ENCODE peak calls at places on chromosomes 2 and 18, in four cellular contexts. One of them, this sample, is unnamed.

GRCh38 chr2:192377174-192377573 is 182.4 kb upstream of the TMEFF2 start:
- DNase-seq in HepG2: no peak
- DNase-seq in GM12878: no peak
- DNase-seq in K562: no peak
- DNase-seq in this sample: no peak

GRCh38 chr18:56709463-56709862 is 58.3 kb downstream of the WDR7 start:
- DNase-seq in HepG2: peak
- DNase-seq in GM12878: peak
- DNase-seq in K562: peak
- DNase-seq in this sample: peak

GRCh38 chr2:145682536-145683157 is 1162.7 kb upstream of the ZEB2 start:
- DNase-seq in HepG2: no peak
- DNase-seq in GM12878: no peak
- DNase-seq in K562: no peak
- DNase-seq in this sample: peak

GRCh38 chr2:152861349-152861942 is 143.0 kb downstream of the ARL6IP6 start:
- DNase-seq in HepG2: peak
- DNase-seq in GM12878: no peak
- DNase-seq in K562: peak
- DNase-seq in this sample: peak

GRCh38 chr2:239375278-239376061 is 25.4 kb downstream of the HDAC4 start:
- DNase-seq in HepG2: no peak
- DNase-seq in GM12878: no peak
- DNase-seq in K562: no peak
- DNase-seq in this sample: no peak

GRCh38 chr2:205721057-205721767 is 38.9 kb downstream of the NRP2 start:
- DNase-seq in HepG2: no peak
- DNase-seq in GM12878: no peak
- DNase-seq in K562: peak
- DNase-seq in this sample: no peak

GRCh38 chr2:37223131-37223530 is 8.3 kb downstream of the CEBPZ start:
- DNase-seq in HepG2: no peak
- DNase-seq in GM12878: no peak
- DNase-seq in K562: no peak
- DNase-seq in this sample: no peak

GRCh38 chr2:160194351-160194750 is 5.7 kb downstream of the ITGB6 start:
- DNase-seq in HepG2: no peak
- DNase-seq in GM12878: no peak
- DNase-seq in K562: no peak
- DNase-seq in this sample: no peak

DNA sequence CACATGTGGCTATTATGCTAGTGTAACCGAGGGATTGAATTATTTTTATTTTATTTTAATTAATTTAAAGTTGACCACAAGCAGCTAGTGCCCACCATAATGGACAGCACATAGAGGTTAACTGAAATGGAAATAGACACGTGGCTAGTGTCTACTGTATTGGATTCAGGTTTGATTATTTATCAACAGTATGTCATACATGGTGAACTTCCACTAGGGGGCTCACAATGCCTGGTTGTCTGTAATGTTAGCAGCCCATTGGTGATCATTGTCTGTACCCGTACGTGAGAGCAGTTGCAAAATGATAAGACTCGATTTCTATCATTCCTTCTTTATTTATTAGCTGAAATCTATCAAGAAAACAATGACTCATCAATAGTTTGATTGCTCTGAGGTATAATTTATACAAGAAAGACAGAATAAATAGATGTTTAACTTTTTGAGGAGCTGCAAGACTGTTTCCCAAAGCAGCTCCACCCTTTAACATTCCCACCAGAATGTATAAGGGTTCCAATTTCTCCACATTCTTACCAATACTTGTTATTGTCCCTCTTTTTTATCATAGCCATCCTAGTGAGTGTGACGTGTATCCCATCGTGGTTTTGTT is 76.5 kb downstream of the CYBRD1 start:
- DNase-seq in HepG2: peak
- DNase-seq in GM12878: peak
- DNase-seq in K562: peak
- DNase-seq in this sample: peak
- TF ChIP-seq MYC in HepG2: no peak
- TF ChIP-seq MYC in GM12878: no peak
- TF ChIP-seq MYC in K562: peak
- TF ChIP-seq MYC in this sample: no peak

GRCh38 chr2:128322651-128323491 is 4.2 kb upstream of the HS6ST1 start:
- DNase-seq in HepG2: no peak
- DNase-seq in GM12878: no peak
- DNase-seq in K562: no peak
- DNase-seq in this sample: no peak
- H3K9ac ChIP-seq in HepG2: peak
- H3K9ac ChIP-seq in GM12878: no peak
- H3K9ac ChIP-seq in K562: peak
- H3K9ac ChIP-seq in this sample: peak

DNA sequence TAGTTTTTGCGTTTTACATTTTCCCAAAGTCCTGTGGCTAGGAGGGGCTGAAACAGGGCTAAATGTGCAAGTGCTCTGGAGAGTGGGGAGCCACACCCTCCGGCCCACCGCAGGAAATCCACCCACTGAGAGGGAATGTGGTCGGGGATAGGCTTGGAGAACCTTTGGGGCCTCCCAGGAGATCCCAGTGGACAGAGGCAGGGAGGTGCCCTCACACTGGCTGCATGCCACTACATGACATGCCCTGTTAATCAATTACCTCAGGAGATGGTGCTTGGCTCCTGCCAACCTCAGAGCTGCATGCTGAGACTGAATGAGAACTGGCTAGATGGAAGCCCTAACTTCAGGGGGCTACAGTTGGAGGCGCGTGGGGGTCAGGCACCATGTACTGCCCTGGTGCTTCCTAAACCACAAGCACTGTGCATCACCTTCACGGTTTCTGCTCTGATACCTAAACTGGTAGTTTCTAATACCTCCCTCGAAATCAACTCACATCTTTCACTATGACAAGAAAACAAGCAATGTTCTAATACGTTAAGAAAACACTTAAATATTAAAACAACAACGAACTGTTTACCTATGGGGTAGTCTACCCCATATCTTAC is 67.3 kb upstream of the RGPD5 start:
- DNase-seq in HepG2: no peak
- DNase-seq in GM12878: no peak
- DNase-seq in K562: no peak
- DNase-seq in this sample: no peak
- TF ChIP-seq MYC in HepG2: no peak
- TF ChIP-seq MYC in GM12878: no peak
- TF ChIP-seq MYC in K562: no peak
- TF ChIP-seq MYC in this sample: no peak

GRCh38 chr2:127637236-127637630 is 8.7 kb upstream of the GPR17 start:
- DNase-seq in HepG2: no peak
- DNase-seq in GM12878: no peak
- DNase-seq in K562: no peak
- DNase-seq in this sample: no peak

GRCh38 chr2:127635380-127636237 is 10.3 kb upstream of the GPR17 start:
- DNase-seq in HepG2: no peak
- DNase-seq in GM12878: no peak
- DNase-seq in K562: no peak
- DNase-seq in this sample: no peak

GRCh38 chr2:127637725-127638252 is 8.2 kb upstream of the GPR17 start:
- DNase-seq in HepG2: no peak
- DNase-seq in GM12878: no peak
- DNase-seq in K562: peak
- DNase-seq in this sample: peak

GRCh38 chr2:127634626-127635379 is 11.2 kb upstream of the GPR17 start:
- DNase-seq in HepG2: no peak
- DNase-seq in GM12878: no peak
- DNase-seq in K562: no peak
- DNase-seq in this sample: no peak

GRCh38 chr2:127636248-127637235 is 9.4 kb upstream of the GPR17 start:
- DNase-seq in HepG2: no peak
- DNase-seq in GM12878: no peak
- DNase-seq in K562: peak
- DNase-seq in this sample: no peak
- H3K9ac ChIP-seq in HepG2: no peak
- H3K9ac ChIP-seq in GM12878: no peak
- H3K9ac ChIP-seq in K562: peak
- H3K9ac ChIP-seq in this sample: peak

DNA sequence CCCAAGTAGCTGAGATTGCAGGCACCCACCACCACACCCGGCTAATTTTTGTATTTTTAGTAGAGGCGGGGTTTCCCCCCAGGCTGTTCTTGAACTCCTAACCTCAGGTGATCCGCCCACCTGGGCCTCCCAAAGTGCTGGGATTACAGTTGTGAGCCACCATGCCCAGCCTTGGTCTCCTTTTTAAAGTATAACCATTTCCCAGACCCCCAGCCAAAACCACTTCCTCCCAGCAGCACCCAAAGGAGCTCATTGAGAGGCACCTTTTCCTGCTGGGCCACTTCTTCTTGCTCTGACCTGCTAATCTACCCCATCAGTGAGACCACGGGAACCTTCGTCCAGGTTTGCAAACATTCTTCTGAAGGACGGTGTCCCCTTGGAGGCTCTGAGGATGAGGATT is 69.9 kb downstream of the INPP5D start:
- DNase-seq in HepG2: no peak
- DNase-seq in GM12878: no peak
- DNase-seq in K562: no peak
- DNase-seq in this sample: no peak
- TF ChIP-seq MYC in HepG2: no peak
- TF ChIP-seq MYC in GM12878: no peak
- TF ChIP-seq MYC in K562: no peak
- TF ChIP-seq MYC in this sample: no peak

GRCh38 chr2:197297772-197298318 is 12.7 kb downstream of the ANKRD44 start:
- DNase-seq in HepG2: no peak
- DNase-seq in GM12878: no peak
- DNase-seq in K562: no peak
- DNase-seq in this sample: no peak
- H3K9ac ChIP-seq in HepG2: no peak
- H3K9ac ChIP-seq in GM12878: peak
- H3K9ac ChIP-seq in K562: no peak
- H3K9ac ChIP-seq in this sample: no peak

GRCh38 chr18:55552498-55553189 is 35.3 kb downstream of the TCF4 start:
- DNase-seq in HepG2: no peak
- DNase-seq in GM12878: no peak
- DNase-seq in K562: no peak
- DNase-seq in this sample: no peak

GRCh38 chr18:55559735-55560134 is 28.3 kb downstream of the TCF4 start:
- DNase-seq in HepG2: no peak
- DNase-seq in GM12878: no peak
- DNase-seq in K562: no peak
- DNase-seq in this sample: no peak

GRCh38 chr18:55551227-55551626 is 36.8 kb downstream of the TCF4 start:
- DNase-seq in HepG2: no peak
- DNase-seq in GM12878: no peak
- DNase-seq in K562: no peak
- DNase-seq in this sample: no peak

GRCh38 chr18:55557211-55557610 is 30.8 kb downstream of the TCF4 start:
- DNase-seq in HepG2: no peak
- DNase-seq in GM12878: no peak
- DNase-seq in K562: no peak
- DNase-seq in this sample: no peak

DNA sequence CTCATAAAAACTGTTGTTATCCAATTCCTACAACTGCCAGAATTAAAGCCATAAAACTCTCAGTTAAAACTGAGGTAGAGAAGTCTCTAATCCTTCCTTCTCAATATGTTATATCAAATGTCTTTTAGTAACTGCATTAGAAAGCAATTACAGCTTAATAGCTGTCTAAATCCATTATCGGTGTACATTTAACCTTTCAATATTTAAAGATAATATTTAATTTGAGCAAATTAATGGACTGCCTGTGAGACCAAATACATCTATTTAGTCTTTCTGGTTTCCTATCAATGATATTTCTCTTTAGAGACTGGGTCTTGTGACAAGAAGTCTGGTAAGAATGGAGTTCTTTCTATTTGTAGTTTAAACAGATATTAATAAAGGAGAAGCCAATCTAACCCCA is 32.4 kb downstream of the TCF4 start:
- DNase-seq in HepG2: no peak
- DNase-seq in GM12878: no peak
- DNase-seq in K562: no peak
- DNase-seq in this sample: no peak
- TF ChIP-seq MYC in HepG2: no peak
- TF ChIP-seq MYC in GM12878: no peak
- TF ChIP-seq MYC in K562: no peak
- TF ChIP-seq MYC in this sample: no peak

GRCh38 chr2:47034973-47035609 is 119.5 kb upstream of the MCFD2 start:
- DNase-seq in HepG2: peak
- DNase-seq in GM12878: peak
- DNase-seq in K562: no peak
- DNase-seq in this sample: no peak

GRCh38 chr2:47037678-47038077 is 117.4 kb downstream of the STPG4 start:
- DNase-seq in HepG2: peak
- DNase-seq in GM12878: no peak
- DNase-seq in K562: no peak
- DNase-seq in this sample: no peak

GRCh38 chr2:47038656-47039501 is 116.2 kb downstream of the STPG4 start:
- DNase-seq in HepG2: no peak
- DNase-seq in GM12878: peak
- DNase-seq in K562: no peak
- DNase-seq in this sample: peak

GRCh38 chr2:47035615-47036488 is 119.3 kb downstream of the STPG4 start:
- DNase-seq in HepG2: peak
- DNase-seq in GM12878: no peak
- DNase-seq in K562: no peak
- DNase-seq in this sample: no peak

GRCh38 chr2:47036489-47036769 is 118.7 kb downstream of the STPG4 start:
- DNase-seq in HepG2: no peak
- DNase-seq in GM12878: no peak
- DNase-seq in K562: no peak
- DNase-seq in this sample: no peak
- H3K9ac ChIP-seq in HepG2: peak
- H3K9ac ChIP-seq in GM12878: no peak
- H3K9ac ChIP-seq in K562: no peak
- H3K9ac ChIP-seq in this sample: no peak

GRCh38 chr2:142291964-142292363 is 161.1 kb upstream of the LRP1B start:
- DNase-seq in HepG2: no peak
- DNase-seq in GM12878: no peak
- DNase-seq in K562: no peak
- DNase-seq in this sample: no peak
- TF ChIP-seq MYC in HepG2: no peak
- TF ChIP-seq MYC in GM12878: no peak
- TF ChIP-seq MYC in K562: no peak
- TF ChIP-seq MYC in this sample: no peak

This sample was measured in endothelial cell of umbilical vein.